ENCODE peak calls at places on chromosomes 3 and 15, in five cellular contexts. O is GM23248, Q is neuronal stem cell, Y is astrocyte, H is H9. S is an unnamed sample.

GRCh38 chr3:13229291-13229949 is 156.2 kb upstream of the IQSEC1 start:
- DNase-seq in O (peak), Q (no peak), Y (no peak), H (peak), S (peak)

GRCh38 chr3:98453827-98454226 is 9.2 kb upstream of the OR5K1 start:
- DNase-seq in Q (no peak), H (no peak), O (no peak), Y (no peak), S (no peak)

GRCh38 chr15:44340410-44340809 is 51.9 kb downstream of the GOLM2 start:
- DNase-seq in H (no peak), Y (peak), O (peak), Q (no peak), S (no peak)

GRCh38 chr3:52523386-52524257 is 10.0 kb downstream of the NT5DC2 start:
- DNase-seq in O (no peak), Q (no peak), Y (no peak), H (no peak), S (no peak)

GRCh38 chr15:94286581-94286980 is 55.2 kb downstream of the MCTP2 start:
- DNase-seq in O (no peak), Y (no peak), Q (no peak), H (no peak), S (peak)

GRCh38 chr15:100174532-100174931 is 167.2 kb downstream of the ADAMTS17 start:
- DNase-seq in Y (no peak), O (no peak), H (no peak), Q (no peak), S (no peak)

GRCh38 chr3:54121404-54122045 is 827 bp upstream of the CACNA2D3 start:
- DNase-seq in Q (no peak), H (no peak), O (no peak), Y (no peak), S (no peak)

GRCh38 chr15:73227433-73228056 is 141.2 kb downstream of the HCN4 start:
- DNase-seq in O (no peak), Q (no peak), Y (no peak), H (no peak), S (no peak)

GRCh38 chr15:98799461-98799971 is 151.2 kb downstream of the IGF1R start:
- DNase-seq in O (peak), Q (no peak), H (no peak), Y (no peak), S (no peak)

GRCh38 chr15:65057549-65057940 is 10.2 kb downstream of the RASL12 start:
- DNase-seq in O (no peak), Q (no peak), Y (no peak), H (no peak), S (no peak)

GRCh38 chr3:110101361-110101760 is 764.0 kb upstream of the DPPA4 start:
- DNase-seq in H (no peak), Q (no peak), Y (no peak), O (peak), S (no peak)

GRCh38 chr3:35537265-35537664 is 102.1 kb upstream of the ARPP21 start:
- DNase-seq in O (no peak), H (no peak), Q (no peak), Y (no peak), S (no peak)

GRCh38 chr3:176490357-176490756 is 706.9 kb downstream of the TBL1XR1 start:
- DNase-seq in Y (no peak), H (no peak), Q (no peak), O (no peak), S (peak)

GRCh38 chr15:100125627-100126231 is 216.0 kb downstream of the ADAMTS17 start:
- DNase-seq in Q (no peak), O (no peak), H (no peak), Y (no peak), S (no peak)

GRCh38 chr3:155970406-155970805 is 100.0 kb downstream of the GMPS start:
- DNase-seq in H (no peak), Q (no peak), O (no peak), Y (no peak), S (no peak)

GRCh38 chr3:37198996-37199395 is 24.6 kb upstream of the LRRFIP2 start:
- DNase-seq in O (peak), Y (peak), Q (no peak), H (no peak), S (no peak)

GRCh38 chr3:160618363-160618762 is 53.0 kb upstream of the KPNA4 start:
- DNase-seq in Q (no peak), O (no peak), H (no peak), Y (no peak), S (no peak)

GRCh38 chr3:129439381-129439816 is 349 bp downstream of the MBD4 start:
- DNase-seq in H (no peak), Q (no peak), Y (no peak), O (peak), S (peak)

GRCh38 chr3:11591401-11592266 is 52.1 kb downstream of the VGLL4 start:
- DNase-seq in O (peak), H (peak), Q (peak), Y (peak), S (no peak)

GRCh38 chr15:80694624-80695098 is 449 bp upstream of the ABHD17C start:
- DNase-seq in Q (no peak), O (peak), Y (peak), H (peak), S (peak)

GRCh38 chr15:75050283-75050682 is 26.9 kb downstream of the PPCDC start:
- DNase-seq in O (no peak), Y (no peak), H (no peak), Q (no peak), S (no peak)

GRCh38 chr3:55486857-55487375 is at the start of gene WNT5A:
- DNase-seq in Y (peak), H (peak), Q (peak), O (peak), S (peak)

GRCh38 chr3:5787863-5788488 is 600.5 kb downstream of the EDEM1 start:
- DNase-seq in O (no peak), Y (no peak), H (peak), Q (peak), S (no peak)

GRCh38 chr15:101128191-101128590 is 123.7 kb downstream of the CHSY1 start:
- DNase-seq in Y (peak), O (peak), H (no peak), Q (no peak), S (no peak)

GRCh38 chr3:47002490-47003410 is 23.3 kb downstream of the NBEAL2 start:
- DNase-seq in Y (no peak), Q (no peak), O (no peak), H (peak), S (no peak)

GRCh38 chr3:54427951-54428871 is 305.9 kb downstream of the CACNA2D3 start:
- DNase-seq in Y (peak), Q (peak), H (peak), O (peak), S (peak)

GRCh38 chr3:58824777-58825176 is 158.2 kb upstream of the FAM3D start:
- DNase-seq in H (no peak), Q (no peak), Y (no peak), O (no peak), S (no peak)

GRCh38 chr15:36390491-36390890 is 188.9 kb upstream of the CDIN1 start:
- DNase-seq in O (no peak), H (no peak), Y (no peak), Q (no peak), S (no peak)
- H2AFZ ChIP-seq in O (peak), H (no peak), Y (no peak), Q (no peak), S (no peak)

DNA sequence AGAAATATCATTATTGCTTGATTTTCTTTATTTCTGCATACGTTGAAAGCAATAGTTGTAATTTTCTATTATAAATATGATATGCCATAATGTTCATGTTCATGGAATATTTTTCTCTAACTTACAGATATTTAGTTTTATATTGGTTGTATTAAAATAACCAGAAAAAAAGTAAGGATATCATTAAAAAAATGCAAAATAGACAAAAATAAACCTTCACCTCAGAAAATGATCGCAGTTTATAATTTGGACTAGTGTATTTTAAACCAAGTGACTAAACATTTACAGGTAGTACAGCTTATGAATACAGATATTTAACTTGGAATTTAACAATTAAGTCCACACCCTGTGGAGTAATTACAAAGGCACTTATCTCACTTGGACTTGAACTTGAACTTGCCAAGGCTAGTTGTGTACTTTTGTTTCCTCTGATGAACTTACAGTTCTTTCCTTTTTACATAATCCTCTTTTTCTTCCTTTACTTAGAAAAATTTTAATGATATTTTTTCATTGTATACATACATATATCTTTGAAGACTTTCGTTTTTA is 156.7 kb downstream of the CHL1 start:
- DNase-seq in Q (no peak), O (no peak), Y (no peak), H (no peak), S (no peak)
- H2AFZ ChIP-seq in Q (no peak), O (no peak), Y (no peak), H (no peak), S (no peak)

DNA sequence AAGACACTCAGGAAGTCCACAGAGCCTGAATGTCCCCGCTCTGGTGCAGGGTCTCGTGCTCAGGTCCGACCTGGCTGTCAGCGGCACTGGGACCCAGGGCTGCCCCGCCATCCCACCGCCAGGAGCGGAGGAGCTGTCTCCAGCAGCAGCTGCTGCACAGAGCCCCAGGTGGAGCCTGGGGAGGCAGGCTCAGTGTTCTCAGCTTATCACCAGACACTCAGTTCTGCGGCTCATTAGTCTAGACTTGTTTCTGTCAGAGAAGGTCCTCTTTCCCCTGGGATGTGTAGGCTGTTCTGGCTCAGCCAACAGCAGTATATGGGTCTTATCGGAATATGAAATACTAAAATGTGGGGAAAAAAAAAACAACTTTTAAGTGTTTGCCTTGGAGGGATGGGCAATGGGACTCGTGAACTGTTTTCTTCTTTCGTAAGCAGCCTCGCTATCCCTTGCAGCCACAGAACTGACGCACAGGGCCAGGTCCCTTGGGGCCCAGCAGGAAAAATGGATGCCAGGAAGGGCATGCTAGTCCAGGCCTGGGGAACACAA is 75.9 kb downstream of the KLF13 start:
- DNase-seq in Y (no peak), H (no peak), O (peak), Q (no peak), S (no peak)
- H2AFZ ChIP-seq in Y (no peak), H (no peak), O (peak), Q (no peak), S (no peak)

GRCh38 chr3:112471926-112472325 is 27.3 kb downstream of the BTLA start:
- DNase-seq in Q (no peak), O (no peak), Y (no peak), H (no peak), S (no peak)
- H2AFZ ChIP-seq in Q (no peak), O (no peak), Y (no peak), H (no peak), S (no peak)

GRCh38 chr15:70827721-70828120 is 26.2 kb downstream of the LARP6 start:
- DNase-seq in Q (no peak), H (no peak), O (no peak), Y (no peak), S (no peak)

GRCh38 chr15:70830615-70831014 is 23.3 kb downstream of the LARP6 start:
- DNase-seq in Y (no peak), O (no peak), Q (no peak), H (no peak), S (no peak)

GRCh38 chr15:70829366-70830166 is 24.4 kb downstream of the LARP6 start:
- DNase-seq in O (peak), H (no peak), Y (no peak), Q (no peak), S (no peak)

GRCh38 chr15:70825841-70826240 is 28.1 kb downstream of the LARP6 start:
- DNase-seq in H (no peak), Y (no peak), Q (no peak), O (no peak), S (no peak)

DNA sequence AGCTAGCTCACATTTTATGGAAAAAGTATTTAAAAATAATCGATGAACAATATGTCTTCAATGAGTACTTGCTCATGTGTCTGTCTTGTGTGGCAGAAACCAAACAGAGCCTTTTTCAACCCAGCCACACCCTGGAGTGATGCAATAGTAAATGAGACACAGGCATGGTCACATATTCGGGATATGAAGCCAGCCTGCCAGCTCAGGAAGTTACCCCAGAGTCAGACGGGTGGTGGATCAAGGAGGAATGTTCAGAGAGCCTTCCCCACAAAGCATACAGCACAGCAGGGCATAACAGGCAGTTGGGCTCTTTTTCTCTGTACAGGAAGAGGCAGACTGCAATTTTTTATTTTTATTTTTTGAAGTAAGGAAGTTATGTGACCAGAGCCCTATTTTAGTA is 27.3 kb downstream of the LARP6 start:
- DNase-seq in Q (no peak), O (peak), Y (peak), H (no peak), S (no peak)
- H2AFZ ChIP-seq in Q (no peak), O (peak), Y (peak), H (no peak), S (no peak)

GRCh38 chr3:184099806-184100686 is 3.2 kb downstream of the HTR3E start:
- DNase-seq in Y (no peak), Q (no peak), H (no peak), O (no peak), S (no peak)
- H2AFZ ChIP-seq in Y (no peak), Q (no peak), H (no peak), O (no peak), S (peak)